ENCODE peak calls at places on chromosomes 1 and 21, in eight cellular contexts. K, X, Q, E, S, J, O and M are unnamed samples.

GRCh38 chr1:214658175-214658574 is 55.2 kb downstream of the CENPF start:
- DNase-seq in K (no peak), X (no peak), Q (no peak), E (no peak), S (no peak), J (no peak), O (no peak), M (no peak)

GRCh38 chr1:202800742-202801141 is 7.5 kb downstream of the KDM5B start:
- DNase-seq in K (no peak), X (no peak), Q (no peak), E (no peak), S (no peak), J (no peak), O (no peak), M (no peak)

GRCh38 chr21:21236981-21237380 is 238.8 kb downstream of the NCAM2 start:
- DNase-seq in K (no peak), X (no peak), Q (no peak), E (no peak), S (no peak), J (no peak), O (no peak), M (no peak)

GRCh38 chr1:4428711-4429110 is 225.7 kb upstream of the AJAP1 start:
- DNase-seq in K (no peak), X (no peak), Q (no peak), E (no peak), S (no peak), J (no peak), O (no peak), M (no peak)

GRCh38 chr1:121519042-121519755 is 334.4 kb downstream of the SRGAP2C start:
- DNase-seq in K (peak; percentile 81), X (peak; percentile 59), Q (no peak), E (peak; percentile 68), S (peak; percentile 88), J (peak; percentile 39), O (peak; percentile 62), M (no peak)

GRCh38 chr1:168161459-168161858 is 17.3 kb upstream of the TIPRL start:
- DNase-seq in K (no peak), X (no peak), Q (no peak), E (no peak), S (no peak), J (no peak), O (no peak), M (peak; percentile 67)

GRCh38 chr21:42509239-42509638 is 4.4 kb upstream of the SLC37A1 start:
- DNase-seq in K (no peak), X (no peak), Q (no peak), E (no peak), S (no peak), J (peak; percentile 35), O (no peak), M (no peak)

GRCh38 chr1:208243522-208243850 is 698 bp downstream of the PLXNA2 start:
- DNase-seq in K (no peak), X (no peak), Q (no peak), E (peak; percentile 23), S (no peak), J (peak; percentile 22), O (peak; percentile 53), M (peak; percentile 47)

GRCh38 chr1:84350550-84350949 is 47.7 kb upstream of the DNASE2B start:
- DNase-seq in K (no peak), X (no peak), Q (no peak), E (no peak), S (no peak), J (no peak), O (no peak), M (no peak)

GRCh38 chr1:109361649-109362048 is 36.1 kb downstream of the SORT1 start:
- DNase-seq in K (no peak), X (no peak), Q (peak; percentile 40), E (peak; percentile 9), S (no peak), J (peak; percentile 65), O (no peak), M (no peak)

GRCh38 chr1:196355206-196355786 is 252.9 kb downstream of the KCNT2 start:
- DNase-seq in K (no peak), X (no peak), Q (peak; percentile 25), E (no peak), S (peak; percentile 11), J (peak; percentile 33), O (no peak), M (peak; percentile 33)

GRCh38 chr1:225446298-225446941 is 18.6 kb upstream of the LBR start:
- DNase-seq in K (peak; percentile 37), X (no peak), Q (no peak), E (no peak), S (no peak), J (no peak), O (peak; percentile 53), M (no peak)

GRCh38 chr1:121417289-121417955 is 232.6 kb downstream of the SRGAP2C start:
- DNase-seq in K (no peak), X (no peak), Q (no peak), E (peak; percentile 72), S (peak; percentile 40), J (peak; percentile 52), O (no peak), M (no peak)

GRCh38 chr1:166029196-166029965 is 137.4 kb downstream of the FAM78B start:
- DNase-seq in K (no peak), X (no peak), Q (no peak), E (no peak), S (no peak), J (no peak), O (no peak), M (no peak)

GRCh38 chr1:186792870-186793581 is 35.7 kb upstream of the PLA2G4A start:
- DNase-seq in K (no peak), X (no peak), Q (peak; percentile 41), E (peak; percentile 80), S (no peak), J (peak; percentile 88), O (no peak), M (no peak)

GRCh38 chr21:16040601-16041000 is 310.8 kb downstream of the USP25 start:
- DNase-seq in K (no peak), X (no peak), Q (peak; percentile 55), E (peak; percentile 17), S (peak; percentile 10), J (peak; percentile 26), O (no peak), M (no peak)

GRCh38 chr21:31711326-31711725 is 20.6 kb downstream of the SCAF4 start:
- DNase-seq in K (no peak), X (no peak), Q (no peak), E (no peak), S (no peak), J (no peak), O (no peak), M (no peak)

GRCh38 chr21:31713115-31713514 is 18.8 kb downstream of the SCAF4 start:
- DNase-seq in K (no peak), X (no peak), Q (no peak), E (no peak), S (no peak), J (no peak), O (no peak), M (no peak)

GRCh38 chr21:31713973-31714740 is 17.8 kb downstream of the SCAF4 start:
- DNase-seq in K (no peak), X (no peak), Q (peak; percentile 45), E (no peak), S (no peak), J (peak; percentile 27), O (no peak), M (no peak)

GRCh38 chr21:31710586-31710985 is 21.3 kb downstream of the SCAF4 start:
- DNase-seq in K (no peak), X (no peak), Q (peak; percentile 82), E (no peak), S (no peak), J (peak; percentile 48), O (no peak), M (no peak)

DNA sequence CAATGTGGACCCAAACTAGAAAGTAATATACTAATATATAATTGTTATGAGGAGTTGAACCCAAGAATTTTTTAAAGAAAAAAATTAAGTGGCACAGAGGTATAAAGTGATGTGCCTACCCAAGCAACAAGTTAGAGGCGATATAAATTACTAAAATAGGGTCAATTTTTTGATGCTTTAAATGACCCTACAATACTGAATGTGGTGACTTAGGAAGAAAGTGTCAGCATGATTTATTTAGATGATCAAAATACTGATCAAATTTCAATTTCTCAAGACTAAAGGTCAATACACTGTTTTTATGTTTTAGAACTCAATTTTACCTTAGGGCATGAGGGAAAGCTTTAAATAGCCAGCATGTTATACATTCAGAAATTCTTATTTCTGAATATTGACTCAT is 20.2 kb downstream of the SCAF4 start:
- DNase-seq in K (no peak), X (no peak), Q (no peak), E (no peak), S (no peak), J (no peak), O (no peak), M (no peak)
- H3K4me1 ChIP-seq in K (peaks cover 32% of the 10 kb centered on the region), X (peaks cover 89% of the 10 kb centered on the region), Q (peaks cover 12% of the 10 kb centered on the region), E (peaks cover 4% of the 10 kb centered on the region), S (peaks cover 5% of the 10 kb centered on the region), J (peaks cover 23% of the 10 kb centered on the region), O (peaks cover 56% of the 10 kb centered on the region), M (peaks cover 3% of the 10 kb centered on the region)

GRCh38 chr1:37997256-37998088 is 7.7 kb upstream of the SF3A3 start:
- DNase-seq in K (no peak), X (no peak), Q (no peak), E (no peak), S (no peak), J (no peak), O (no peak), M (no peak)

GRCh38 chr1:37998913-37999433 is 6.3 kb downstream of the FHL3 start:
- DNase-seq in K (no peak), X (no peak), Q (no peak), E (no peak), S (no peak), J (no peak), O (no peak), M (no peak)

GRCh38 chr1:37998089-37998808 is 7.1 kb downstream of the FHL3 start:
- DNase-seq in K (no peak), X (no peak), Q (no peak), E (no peak), S (no peak), J (no peak), O (no peak), M (no peak)

GRCh38 chr1:37994886-37995566 is 5.2 kb upstream of the SF3A3 start:
- DNase-seq in K (no peak), X (no peak), Q (no peak), E (no peak), S (peak; percentile 24), J (no peak), O (no peak), M (no peak)

GRCh38 chr1:37995773-37996379 is 6.1 kb upstream of the SF3A3 start:
- DNase-seq in K (peak; percentile 85), X (peak; percentile 51), Q (peak; percentile 89), E (no peak), S (peak; percentile 94), J (no peak), O (peak; percentile 94), M (no peak)
- H3K27ac ChIP-seq in K (peak overlapping the region; percentile 84), X (peak overlapping the region; percentile 74), Q (peak overlapping the region; percentile 93), E (peak overlapping the region; percentile 54), S (peak overlapping the region; percentile 66), J (no peak overlapping the region), O (peak overlapping the region; percentile 76), M (no peak overlapping the region)

GRCh38 chr1:15760520-15761211 is 2.1 kb downstream of the FBLIM1 start:
- DNase-seq in K (no peak), X (no peak), Q (peak; percentile 74), E (peak; percentile 60), S (peak; percentile 86), J (peak; percentile 76), O (no peak), M (peak; percentile 84)
- H3K4me3 ChIP-seq in K (peak overlapping the region; percentile 66), X (peak overlapping the region; percentile 6), Q (peak overlapping the region; percentile 21), E (peak overlapping the region; percentile 28), S (peak overlapping the region; percentile 16), J (peak overlapping the region; percentile 86), O (peak overlapping the region; percentile 62), M (peak overlapping the region; percentile 34)

GRCh38 chr21:32332463-32332951 is 33.9 kb downstream of the MRAP start:
- DNase-seq in K (no peak), X (no peak), Q (no peak), E (no peak), S (no peak), J (no peak), O (no peak), M (no peak)
- H3K4me1 ChIP-seq in K (peaks cover 6% of the 10 kb centered on the region), X (peaks cover 15% of the 10 kb centered on the region), Q (peaks cover 5% of the 10 kb centered on the region), E (no peaks in the 10 kb centered on the region), S (peaks cover 8% of the 10 kb centered on the region), J (no peaks in the 10 kb centered on the region), O (peaks cover 13% of the 10 kb centered on the region), M (peaks cover 6% of the 10 kb centered on the region)